ENCODE peak calls at places on chromosomes 12 and 14, in ten cellular contexts. A is transverse colon, L is SK-N-SH, S is HCT116, O is stomach, F is prostate gland, N is HepG2, Y is Panc1, G is sigmoid colon, Z is SK-N-MC. K is an unnamed sample. For H3K9me3, the result is how much of the 10 kb centered on the place peaks cover.

GRCh38 chr12:55713721-55714120 is 2.1 kb upstream of the BLOC1S1 start:
- DNase-seq in A (no peak), L (no peak), S (no peak), O (no peak), F (no peak), N (no peak), Y (no peak), G (no peak), Z (no peak), K (no peak)

GRCh38 chr12:63826002-63826585 is 18.4 kb upstream of the SRGAP1 start:
- DNase-seq in A (no peak), L (peak), S (peak), O (no peak), F (no peak), N (peak), Y (no peak), G (no peak), Z (no peak), K (no peak)

GRCh38 chr12:111409403-111410228 is 3.9 kb downstream of the SH2B3 start:
- DNase-seq in A (no peak), L (peak), S (no peak), O (no peak), F (no peak), N (no peak), Y (no peak), G (peak), Z (no peak), K (peak)

GRCh38 chr14:104595116-104595675 is 9.4 kb downstream of the TMEM179 start:
- DNase-seq in A (no peak), L (no peak), S (no peak), O (no peak), F (no peak), N (no peak), Y (no peak), G (no peak), Z (no peak), K (peak)

GRCh38 chr14:99179506-99179905 is 92.5 kb downstream of the BCL11B start:
- DNase-seq in A (no peak), L (no peak), S (no peak), O (no peak), F (no peak), N (no peak), Y (no peak), G (peak), Z (no peak), K (no peak)

GRCh38 chr12:26847431-26847830 is 14.4 kb upstream of the ITPR2 start:
- DNase-seq in A (no peak), L (no peak), S (no peak), O (no peak), F (no peak), N (no peak), Y (no peak), G (no peak), Z (no peak), K (no peak)

GRCh38 chr12:46920503-46920902 is 94.7 kb upstream of the SLC38A4 start:
- DNase-seq in A (no peak), L (no peak), S (no peak), O (no peak), F (no peak), N (no peak), Y (no peak), G (no peak), Z (no peak), K (no peak)

GRCh38 chr12:24845615-24846014 is 103.3 kb downstream of the BCAT1 start:
- DNase-seq in A (no peak), L (no peak), S (no peak), O (no peak), F (no peak), N (no peak), Y (no peak), G (no peak), Z (no peak), K (no peak)

GRCh38 chr14:50231475-50232275 is at the start of gene SOS2:
- DNase-seq in A (peak), L (peak), S (peak), O (peak), F (peak), N (peak), Y (peak), G (peak), Z (peak), K (peak)

GRCh38 chr12:68100241-68100640 is 59.3 kb downstream of the IFNG start:
- DNase-seq in A (no peak), L (no peak), S (no peak), O (no peak), F (no peak), N (no peak), Y (no peak), G (no peak), Z (no peak), K (no peak)

GRCh38 chr14:68891851-68892660 is 87.0 kb downstream of the ACTN1 start:
- DNase-seq in A (no peak), L (no peak), S (no peak), O (no peak), F (no peak), N (no peak), Y (no peak), G (peak), Z (no peak), K (peak)

GRCh38 chr12:38921025-38921677 is 15.8 kb upstream of the CPNE8 start:
- DNase-seq in A (peak), L (peak), S (peak), O (peak), F (peak), N (peak), Y (peak), G (no peak), Z (peak), K (no peak)

GRCh38 chr14:58353516-58354299 is 42.0 kb upstream of the TOMM20L start:
- DNase-seq in A (no peak), L (no peak), S (no peak), O (no peak), F (no peak), N (no peak), Y (no peak), G (no peak), Z (no peak), K (no peak)

GRCh38 chr14:67576216-67576615 is 23.9 kb downstream of the PIGH start:
- DNase-seq in A (no peak), L (no peak), S (no peak), O (no peak), F (no peak), N (no peak), Y (no peak), G (peak), Z (no peak), K (peak)

GRCh38 chr14:103107941-103108748 is 13.6 kb downstream of the EXOC3L4 start:
- DNase-seq in A (no peak), L (no peak), S (no peak), O (no peak), F (no peak), N (no peak), Y (no peak), G (no peak), Z (no peak), K (no peak)

GRCh38 chr12:124680863-124681778 is 113.7 kb upstream of the NCOR2 start:
- DNase-seq in A (no peak), L (peak), S (peak), O (no peak), F (no peak), N (peak), Y (peak), G (no peak), Z (no peak), K (no peak)

GRCh38 chr12:92987846-92988621 is 58.9 kb upstream of the EEA1 start:
- DNase-seq in A (peak), L (no peak), S (no peak), O (no peak), F (no peak), N (peak), Y (no peak), G (no peak), Z (no peak), K (no peak)

GRCh38 chr12:90000721-90001120 is 292.1 kb upstream of the ATP2B1 start:
- DNase-seq in A (no peak), L (no peak), S (no peak), O (no peak), F (no peak), N (no peak), Y (no peak), G (no peak), Z (no peak), K (no peak)

GRCh38 chr14:38255673-38256357 is at the start of gene CLEC14A:
- DNase-seq in A (no peak), L (no peak), S (no peak), O (no peak), F (no peak), N (no peak), Y (no peak), G (no peak), Z (no peak), K (peak)
- H3K4me3 ChIP-seq in A (no peak), L (no peak), S (no peak), O (peak), F (peak), N (no peak), Y (no peak), G (peak), Z (no peak), K (peak)

DNA sequence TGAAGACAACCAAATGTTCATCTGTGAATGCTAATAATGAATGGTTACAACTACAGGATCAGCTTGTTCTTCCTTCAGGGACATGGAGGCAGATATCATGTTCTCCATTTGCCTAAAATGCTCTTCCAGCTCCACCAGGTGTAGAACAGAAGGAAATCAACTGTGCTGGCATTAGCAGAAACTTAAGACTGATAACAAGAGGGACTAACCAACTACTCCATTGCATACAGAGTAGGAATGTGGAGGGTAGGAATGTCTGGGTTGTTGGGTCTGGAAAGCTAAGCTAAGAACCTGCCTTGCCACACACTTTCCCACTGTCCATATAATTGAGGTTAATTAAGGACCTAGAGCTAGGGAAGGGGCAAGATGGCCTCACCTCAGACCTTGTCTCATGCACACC is 11.4 kb upstream of the KRT2 start:
- DNase-seq in A (no peak), L (no peak), S (no peak), O (no peak), F (no peak), N (no peak), Y (no peak), G (no peak), Z (no peak), K (no peak)
- TF ChIP-seq POLR2AphosphoS5 in A (no peak), L (no peak), S (no peak), O (no peak), F (no peak), N (no peak), Y (no peak), G (no peak), Z (no peak), K (no peak)

DNA sequence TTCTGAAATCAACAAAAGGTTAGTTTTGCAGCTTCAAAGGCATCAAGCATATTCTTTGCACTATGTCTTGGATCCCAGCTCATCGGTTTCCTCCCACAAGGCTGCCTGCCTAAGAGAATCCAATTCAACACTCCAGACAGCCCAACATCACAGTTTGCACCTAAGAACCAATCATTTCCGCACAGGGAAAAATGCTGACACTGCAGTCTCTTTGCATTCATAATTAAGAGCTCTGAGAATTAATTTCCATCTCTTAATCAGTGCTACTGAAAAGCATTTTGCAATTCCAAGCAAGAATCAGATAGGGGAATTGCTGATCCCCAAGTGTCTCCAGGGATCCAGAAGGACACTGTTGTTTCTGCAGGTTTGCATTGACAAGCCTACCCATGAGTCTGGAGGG is 175.9 kb downstream of the PIWIL1 start:
- DNase-seq in A (no peak), L (no peak), S (no peak), O (no peak), F (no peak), N (no peak), Y (no peak), G (no peak), Z (no peak), K (no peak)
- H3K9me3 ChIP-seq in A (under half), L (under half), S (under half), O (under half), F (under half), N (under half), Y (under half), G (under half), Z (under half), K (under half)

GRCh38 chr12:65093571-65093970 is 27.5 kb downstream of the WIF1 start:
- DNase-seq in A (no peak), L (no peak), S (no peak), O (no peak), F (no peak), N (no peak), Y (no peak), G (no peak), Z (no peak), K (no peak)
- H3K4me3 ChIP-seq in A (no peak), L (no peak), S (no peak), O (no peak), F (no peak), N (no peak), Y (no peak), G (no peak), Z (no peak), K (no peak)

GRCh38 chr12:57280234-57281062 is 29.5 kb upstream of the STAC3 start:
- DNase-seq in A (peak), L (no peak), S (peak), O (peak), F (peak), N (peak), Y (peak), G (peak), Z (no peak), K (peak)
- TF ChIP-seq POLR2AphosphoS5 in A (peak), L (peak), S (peak), O (no peak), F (peak), N (no peak), Y (no peak), G (no peak), Z (no peak), K (peak)

K was measured in spleen.